ENCODE peak calls at places on chromosomes 6 and 20, in nine cellular contexts. One of them, this sample, is unnamed.

GRCh38 chr20:56422131-56422823 is 10.2 kb downstream of the CASS4 start:
- DNase-seq in heart right ventricle: no peak
- DNase-seq in glutamatergic neuron: no peak
- DNase-seq in epithelial cell of esophagus: peak; percentile 30
- DNase-seq in stimulated activated CD8-positive, alpha-beta memory T cell treated with anti-CD3 and anti-CD28 coated beads, Interleukin-12 subunit alpha, Interleukin-12 subunit beta, amount 100 ng/mL, for 4 hours: no peak
- DNase-seq in AG10803: peak; percentile 58
- DNase-seq in D341Med: no peak
- DNase-seq in activated CD4-positive, CD25-positive, alpha-beta regulatory T cell: no peak
- DNase-seq in left ventricle myocardium superior: no peak
- DNase-seq in this sample: no peak

GRCh38 chr6:22451960-22452359 is 117.4 kb upstream of the HDGFL1 start:
- DNase-seq in heart right ventricle: no peak
- DNase-seq in glutamatergic neuron: no peak
- DNase-seq in epithelial cell of esophagus: no peak
- DNase-seq in stimulated activated CD8-positive, alpha-beta memory T cell treated with anti-CD3 and anti-CD28 coated beads, Interleukin-12 subunit alpha, Interleukin-12 subunit beta, amount 100 ng/mL, for 4 hours: no peak
- DNase-seq in AG10803: peak; percentile 43
- DNase-seq in D341Med: no peak
- DNase-seq in activated CD4-positive, CD25-positive, alpha-beta regulatory T cell: no peak
- DNase-seq in left ventricle myocardium superior: no peak
- DNase-seq in this sample: no peak

GRCh38 chr6:21749754-21750153 is 156.2 kb downstream of the SOX4 start:
- DNase-seq in heart right ventricle: no peak
- DNase-seq in glutamatergic neuron: no peak
- DNase-seq in epithelial cell of esophagus: no peak
- DNase-seq in stimulated activated CD8-positive, alpha-beta memory T cell treated with anti-CD3 and anti-CD28 coated beads, Interleukin-12 subunit alpha, Interleukin-12 subunit beta, amount 100 ng/mL, for 4 hours: no peak
- DNase-seq in AG10803: no peak
- DNase-seq in D341Med: no peak
- DNase-seq in activated CD4-positive, CD25-positive, alpha-beta regulatory T cell: no peak
- DNase-seq in left ventricle myocardium superior: no peak
- DNase-seq in this sample: peak; percentile 74

GRCh38 chr20:36152266-36152665 is 2.3 kb upstream of the EPB41L1 start:
- DNase-seq in heart right ventricle: peak; percentile 64
- DNase-seq in glutamatergic neuron: peak; percentile 66
- DNase-seq in epithelial cell of esophagus: no peak
- DNase-seq in stimulated activated CD8-positive, alpha-beta memory T cell treated with anti-CD3 and anti-CD28 coated beads, Interleukin-12 subunit alpha, Interleukin-12 subunit beta, amount 100 ng/mL, for 4 hours: no peak
- DNase-seq in AG10803: no peak
- DNase-seq in D341Med: no peak
- DNase-seq in activated CD4-positive, CD25-positive, alpha-beta regulatory T cell: no peak
- DNase-seq in left ventricle myocardium superior: peak; percentile 54
- DNase-seq in this sample: no peak

GRCh38 chr6:85096976-85097375 is 332.6 kb upstream of the TBX18 start:
- DNase-seq in heart right ventricle: no peak
- DNase-seq in glutamatergic neuron: no peak
- DNase-seq in epithelial cell of esophagus: peak; percentile 38
- DNase-seq in stimulated activated CD8-positive, alpha-beta memory T cell treated with anti-CD3 and anti-CD28 coated beads, Interleukin-12 subunit alpha, Interleukin-12 subunit beta, amount 100 ng/mL, for 4 hours: no peak
- DNase-seq in AG10803: no peak
- DNase-seq in D341Med: no peak
- DNase-seq in activated CD4-positive, CD25-positive, alpha-beta regulatory T cell: no peak
- DNase-seq in left ventricle myocardium superior: no peak
- DNase-seq in this sample: no peak

GRCh38 chr20:2195614-2196013 is 94.0 kb downstream of the STK35 start:
- DNase-seq in heart right ventricle: no peak
- DNase-seq in glutamatergic neuron: no peak
- DNase-seq in epithelial cell of esophagus: peak; percentile 15
- DNase-seq in stimulated activated CD8-positive, alpha-beta memory T cell treated with anti-CD3 and anti-CD28 coated beads, Interleukin-12 subunit alpha, Interleukin-12 subunit beta, amount 100 ng/mL, for 4 hours: no peak
- DNase-seq in AG10803: no peak
- DNase-seq in D341Med: no peak
- DNase-seq in activated CD4-positive, CD25-positive, alpha-beta regulatory T cell: no peak
- DNase-seq in left ventricle myocardium superior: no peak
- DNase-seq in this sample: no peak

GRCh38 chr6:101876431-101876830 is 482.9 kb downstream of the GRIK2 start:
- DNase-seq in heart right ventricle: no peak
- DNase-seq in glutamatergic neuron: no peak
- DNase-seq in epithelial cell of esophagus: no peak
- DNase-seq in stimulated activated CD8-positive, alpha-beta memory T cell treated with anti-CD3 and anti-CD28 coated beads, Interleukin-12 subunit alpha, Interleukin-12 subunit beta, amount 100 ng/mL, for 4 hours: no peak
- DNase-seq in AG10803: no peak
- DNase-seq in D341Med: no peak
- DNase-seq in activated CD4-positive, CD25-positive, alpha-beta regulatory T cell: no peak
- DNase-seq in left ventricle myocardium superior: no peak
- DNase-seq in this sample: peak; percentile 9

GRCh38 chr20:18577942-18578341 is 9.9 kb upstream of the DTD1 start:
- DNase-seq in heart right ventricle: no peak
- DNase-seq in glutamatergic neuron: no peak
- DNase-seq in epithelial cell of esophagus: no peak
- DNase-seq in stimulated activated CD8-positive, alpha-beta memory T cell treated with anti-CD3 and anti-CD28 coated beads, Interleukin-12 subunit alpha, Interleukin-12 subunit beta, amount 100 ng/mL, for 4 hours: no peak
- DNase-seq in AG10803: no peak
- DNase-seq in D341Med: no peak
- DNase-seq in activated CD4-positive, CD25-positive, alpha-beta regulatory T cell: no peak
- DNase-seq in left ventricle myocardium superior: no peak
- DNase-seq in this sample: no peak

GRCh38 chr20:64220420-64220819 is 35.1 kb upstream of the PCMTD2 start:
- DNase-seq in heart right ventricle: no peak
- DNase-seq in glutamatergic neuron: no peak
- DNase-seq in epithelial cell of esophagus: no peak
- DNase-seq in stimulated activated CD8-positive, alpha-beta memory T cell treated with anti-CD3 and anti-CD28 coated beads, Interleukin-12 subunit alpha, Interleukin-12 subunit beta, amount 100 ng/mL, for 4 hours: no peak
- DNase-seq in AG10803: no peak
- DNase-seq in D341Med: no peak
- DNase-seq in activated CD4-positive, CD25-positive, alpha-beta regulatory T cell: no peak
- DNase-seq in left ventricle myocardium superior: no peak
- DNase-seq in this sample: no peak

GRCh38 chr6:35737413-35738211 is 780 bp downstream of the ARMC12 start:
- DNase-seq in heart right ventricle: no peak
- DNase-seq in glutamatergic neuron: no peak
- DNase-seq in epithelial cell of esophagus: peak; percentile 81
- DNase-seq in stimulated activated CD8-positive, alpha-beta memory T cell treated with anti-CD3 and anti-CD28 coated beads, Interleukin-12 subunit alpha, Interleukin-12 subunit beta, amount 100 ng/mL, for 4 hours: no peak
- DNase-seq in AG10803: peak; percentile 87
- DNase-seq in D341Med: peak; percentile 68
- DNase-seq in activated CD4-positive, CD25-positive, alpha-beta regulatory T cell: no peak
- DNase-seq in left ventricle myocardium superior: no peak
- DNase-seq in this sample: peak; percentile 71

GRCh38 chr6:75329703-75330102 is 45.1 kb upstream of the TMEM30A start:
- DNase-seq in heart right ventricle: no peak
- DNase-seq in glutamatergic neuron: no peak
- DNase-seq in epithelial cell of esophagus: no peak
- DNase-seq in stimulated activated CD8-positive, alpha-beta memory T cell treated with anti-CD3 and anti-CD28 coated beads, Interleukin-12 subunit alpha, Interleukin-12 subunit beta, amount 100 ng/mL, for 4 hours: no peak
- DNase-seq in AG10803: no peak
- DNase-seq in D341Med: no peak
- DNase-seq in activated CD4-positive, CD25-positive, alpha-beta regulatory T cell: no peak
- DNase-seq in left ventricle myocardium superior: no peak
- DNase-seq in this sample: no peak

GRCh38 chr6:155278319-155279049 is 14.7 kb downstream of the CLDN20 start:
- DNase-seq in heart right ventricle: no peak
- DNase-seq in glutamatergic neuron: no peak
- DNase-seq in epithelial cell of esophagus: peak; percentile 52
- DNase-seq in stimulated activated CD8-positive, alpha-beta memory T cell treated with anti-CD3 and anti-CD28 coated beads, Interleukin-12 subunit alpha, Interleukin-12 subunit beta, amount 100 ng/mL, for 4 hours: no peak
- DNase-seq in AG10803: no peak
- DNase-seq in D341Med: no peak
- DNase-seq in activated CD4-positive, CD25-positive, alpha-beta regulatory T cell: no peak
- DNase-seq in left ventricle myocardium superior: no peak
- DNase-seq in this sample: no peak

GRCh38 chr6:89986650-89987074 is 92.4 kb downstream of the GJA10 start:
- DNase-seq in heart right ventricle: no peak
- DNase-seq in glutamatergic neuron: no peak
- DNase-seq in epithelial cell of esophagus: peak; percentile 76
- DNase-seq in stimulated activated CD8-positive, alpha-beta memory T cell treated with anti-CD3 and anti-CD28 coated beads, Interleukin-12 subunit alpha, Interleukin-12 subunit beta, amount 100 ng/mL, for 4 hours: no peak
- DNase-seq in AG10803: peak; percentile 84
- DNase-seq in D341Med: no peak
- DNase-seq in activated CD4-positive, CD25-positive, alpha-beta regulatory T cell: no peak
- DNase-seq in left ventricle myocardium superior: no peak
- DNase-seq in this sample: peak; percentile 86

GRCh38 chr6:72649032-72649984 is 27.4 kb downstream of the KCNQ5 start:
- DNase-seq in heart right ventricle: no peak
- DNase-seq in glutamatergic neuron: no peak
- DNase-seq in epithelial cell of esophagus: peak; percentile 82
- DNase-seq in stimulated activated CD8-positive, alpha-beta memory T cell treated with anti-CD3 and anti-CD28 coated beads, Interleukin-12 subunit alpha, Interleukin-12 subunit beta, amount 100 ng/mL, for 4 hours: no peak
- DNase-seq in AG10803: peak; percentile 89
- DNase-seq in D341Med: no peak
- DNase-seq in activated CD4-positive, CD25-positive, alpha-beta regulatory T cell: no peak
- DNase-seq in left ventricle myocardium superior: no peak
- DNase-seq in this sample: no peak

GRCh38 chr20:32535953-32536823 is 48.9 kb downstream of the NOL4L start:
- DNase-seq in heart right ventricle: peak; percentile 48
- DNase-seq in glutamatergic neuron: peak; percentile 89
- DNase-seq in epithelial cell of esophagus: no peak
- DNase-seq in stimulated activated CD8-positive, alpha-beta memory T cell treated with anti-CD3 and anti-CD28 coated beads, Interleukin-12 subunit alpha, Interleukin-12 subunit beta, amount 100 ng/mL, for 4 hours: peak; percentile 49
- DNase-seq in AG10803: no peak
- DNase-seq in D341Med: peak; percentile 99
- DNase-seq in activated CD4-positive, CD25-positive, alpha-beta regulatory T cell: peak; percentile 83
- DNase-seq in left ventricle myocardium superior: peak; percentile 75
- DNase-seq in this sample: peak; percentile 74

GRCh38 chr6:137665342-137665741 is 171.1 kb upstream of the OLIG3 start:
- DNase-seq in heart right ventricle: no peak
- DNase-seq in glutamatergic neuron: no peak
- DNase-seq in epithelial cell of esophagus: no peak
- DNase-seq in stimulated activated CD8-positive, alpha-beta memory T cell treated with anti-CD3 and anti-CD28 coated beads, Interleukin-12 subunit alpha, Interleukin-12 subunit beta, amount 100 ng/mL, for 4 hours: no peak
- DNase-seq in AG10803: no peak
- DNase-seq in D341Med: no peak
- DNase-seq in activated CD4-positive, CD25-positive, alpha-beta regulatory T cell: no peak
- DNase-seq in left ventricle myocardium superior: no peak
- DNase-seq in this sample: no peak

GRCh38 chr6:113065606-113066005 is 718.5 kb downstream of the RFPL4B start:
- DNase-seq in heart right ventricle: no peak
- DNase-seq in glutamatergic neuron: no peak
- DNase-seq in epithelial cell of esophagus: no peak
- DNase-seq in stimulated activated CD8-positive, alpha-beta memory T cell treated with anti-CD3 and anti-CD28 coated beads, Interleukin-12 subunit alpha, Interleukin-12 subunit beta, amount 100 ng/mL, for 4 hours: no peak
- DNase-seq in AG10803: peak; percentile 74
- DNase-seq in D341Med: no peak
- DNase-seq in activated CD4-positive, CD25-positive, alpha-beta regulatory T cell: no peak
- DNase-seq in left ventricle myocardium superior: no peak
- DNase-seq in this sample: peak; percentile 20

GRCh38 chr6:37565267-37566208 is 65.8 kb upstream of the CCDC167 start:
- DNase-seq in heart right ventricle: peak; percentile 19
- DNase-seq in glutamatergic neuron: peak; percentile 97
- DNase-seq in epithelial cell of esophagus: no peak
- DNase-seq in stimulated activated CD8-positive, alpha-beta memory T cell treated with anti-CD3 and anti-CD28 coated beads, Interleukin-12 subunit alpha, Interleukin-12 subunit beta, amount 100 ng/mL, for 4 hours: no peak
- DNase-seq in AG10803: no peak
- DNase-seq in D341Med: peak; percentile 71
- DNase-seq in activated CD4-positive, CD25-positive, alpha-beta regulatory T cell: no peak
- DNase-seq in left ventricle myocardium superior: no peak
- DNase-seq in this sample: peak; percentile 88

GRCh38 chr20:57250607-57251343 is 15.7 kb downstream of the BMP7 start:
- DNase-seq in heart right ventricle: no peak
- DNase-seq in glutamatergic neuron: no peak
- DNase-seq in epithelial cell of esophagus: no peak
- DNase-seq in stimulated activated CD8-positive, alpha-beta memory T cell treated with anti-CD3 and anti-CD28 coated beads, Interleukin-12 subunit alpha, Interleukin-12 subunit beta, amount 100 ng/mL, for 4 hours: no peak
- DNase-seq in AG10803: no peak
- DNase-seq in D341Med: no peak
- DNase-seq in activated CD4-positive, CD25-positive, alpha-beta regulatory T cell: no peak
- DNase-seq in left ventricle myocardium superior: no peak
- DNase-seq in this sample: peak; percentile 20

GRCh38 chr20:3165473-3166337 is 6.0 kb upstream of the FASTKD5 start:
- DNase-seq in heart right ventricle: peak; percentile 76
- DNase-seq in glutamatergic neuron: peak; percentile 43
- DNase-seq in epithelial cell of esophagus: peak; percentile 20
- DNase-seq in stimulated activated CD8-positive, alpha-beta memory T cell treated with anti-CD3 and anti-CD28 coated beads, Interleukin-12 subunit alpha, Interleukin-12 subunit beta, amount 100 ng/mL, for 4 hours: no peak
- DNase-seq in AG10803: peak; percentile 20
- DNase-seq in D341Med: peak; percentile 34
- DNase-seq in activated CD4-positive, CD25-positive, alpha-beta regulatory T cell: no peak
- DNase-seq in left ventricle myocardium superior: peak; percentile 84
- DNase-seq in this sample: no peak

GRCh38 chr20:46894971-46895905 is 595 bp downstream of the EYA2 start:
- DNase-seq in heart right ventricle: peak; percentile 12
- DNase-seq in glutamatergic neuron: peak; percentile 49
- DNase-seq in epithelial cell of esophagus: peak; percentile 43
- DNase-seq in stimulated activated CD8-positive, alpha-beta memory T cell treated with anti-CD3 and anti-CD28 coated beads, Interleukin-12 subunit alpha, Interleukin-12 subunit beta, amount 100 ng/mL, for 4 hours: no peak
- DNase-seq in AG10803: peak; percentile 22
- DNase-seq in D341Med: peak; percentile 67
- DNase-seq in activated CD4-positive, CD25-positive, alpha-beta regulatory T cell: no peak
- DNase-seq in left ventricle myocardium superior: no peak
- DNase-seq in this sample: peak; percentile 79

GRCh38 chr6:85157266-85157665 is 292.6 kb upstream of the NT5E start:
- DNase-seq in heart right ventricle: no peak
- DNase-seq in glutamatergic neuron: no peak
- DNase-seq in epithelial cell of esophagus: no peak
- DNase-seq in stimulated activated CD8-positive, alpha-beta memory T cell treated with anti-CD3 and anti-CD28 coated beads, Interleukin-12 subunit alpha, Interleukin-12 subunit beta, amount 100 ng/mL, for 4 hours: no peak
- DNase-seq in AG10803: peak; percentile 53
- DNase-seq in D341Med: no peak
- DNase-seq in activated CD4-positive, CD25-positive, alpha-beta regulatory T cell: no peak
- DNase-seq in left ventricle myocardium superior: no peak
- DNase-seq in this sample: no peak

GRCh38 chr6:74891358-74891811 is 314.5 kb downstream of the COL12A1 start:
- DNase-seq in heart right ventricle: no peak
- DNase-seq in glutamatergic neuron: no peak
- DNase-seq in epithelial cell of esophagus: no peak
- DNase-seq in stimulated activated CD8-positive, alpha-beta memory T cell treated with anti-CD3 and anti-CD28 coated beads, Interleukin-12 subunit alpha, Interleukin-12 subunit beta, amount 100 ng/mL, for 4 hours: no peak
- DNase-seq in AG10803: peak; percentile 89
- DNase-seq in D341Med: no peak
- DNase-seq in activated CD4-positive, CD25-positive, alpha-beta regulatory T cell: no peak
- DNase-seq in left ventricle myocardium superior: peak; percentile 25
- DNase-seq in this sample: no peak

GRCh38 chr20:11217322-11217989 is 543.7 kb upstream of the JAG1 start:
- DNase-seq in heart right ventricle: no peak
- DNase-seq in glutamatergic neuron: no peak
- DNase-seq in epithelial cell of esophagus: no peak
- DNase-seq in stimulated activated CD8-positive, alpha-beta memory T cell treated with anti-CD3 and anti-CD28 coated beads, Interleukin-12 subunit alpha, Interleukin-12 subunit beta, amount 100 ng/mL, for 4 hours: no peak
- DNase-seq in AG10803: no peak
- DNase-seq in D341Med: no peak
- DNase-seq in activated CD4-positive, CD25-positive, alpha-beta regulatory T cell: no peak
- DNase-seq in left ventricle myocardium superior: no peak
- DNase-seq in this sample: no peak

GRCh38 chr6:151339369-151339768 is 52.0 kb downstream of the ZBTB2 start:
- DNase-seq in heart right ventricle: no peak
- DNase-seq in glutamatergic neuron: no peak
- DNase-seq in epithelial cell of esophagus: no peak
- DNase-seq in stimulated activated CD8-positive, alpha-beta memory T cell treated with anti-CD3 and anti-CD28 coated beads, Interleukin-12 subunit alpha, Interleukin-12 subunit beta, amount 100 ng/mL, for 4 hours: no peak
- DNase-seq in AG10803: no peak
- DNase-seq in D341Med: no peak
- DNase-seq in activated CD4-positive, CD25-positive, alpha-beta regulatory T cell: no peak
- DNase-seq in left ventricle myocardium superior: no peak
- DNase-seq in this sample: no peak

GRCh38 chr20:42836339-42836738 is 353.4 kb downstream of the PTPRT start:
- DNase-seq in heart right ventricle: no peak
- DNase-seq in glutamatergic neuron: no peak
- DNase-seq in epithelial cell of esophagus: peak; percentile 39
- DNase-seq in stimulated activated CD8-positive, alpha-beta memory T cell treated with anti-CD3 and anti-CD28 coated beads, Interleukin-12 subunit alpha, Interleukin-12 subunit beta, amount 100 ng/mL, for 4 hours: no peak
- DNase-seq in AG10803: no peak
- DNase-seq in D341Med: no peak
- DNase-seq in activated CD4-positive, CD25-positive, alpha-beta regulatory T cell: no peak
- DNase-seq in left ventricle myocardium superior: no peak
- DNase-seq in this sample: no peak

This sample was measured in retina.